ENCODE peak calls at places on chromosomes 1 and 21, in ten cellular contexts. O, S, B, A, V, N, U, C, H and J are unnamed samples.

GRCh38 chr1:39491146-39491921 is at the start of gene BMP8A:
- DNase-seq in B (peak), N (no peak), C (peak), V (peak), A (peak), O (no peak), H (no peak), S (peak), U (peak), J (no peak)

GRCh38 chr1:9905010-9905409 is 5.1 kb downstream of the CTNNBIP1 start:
- DNase-seq in V (no peak), N (peak), H (no peak), B (no peak), U (no peak), C (no peak), O (peak), S (no peak), A (no peak), J (no peak)

GRCh38 chr1:66833112-66833511 is 32.0 kb upstream of the INSL5 start:
- DNase-seq in S (no peak), B (no peak), H (no peak), U (no peak), A (no peak), N (no peak), V (no peak), O (peak), C (no peak), J (no peak)

GRCh38 chr1:66374148-66374547 is 159.8 kb upstream of the SGIP1 start:
- DNase-seq in O (peak), A (no peak), S (no peak), H (no peak), B (no peak), V (no peak), U (no peak), N (no peak), C (peak), J (no peak)

GRCh38 chr1:232110281-232111090 is 483.9 kb downstream of the DISC1 start:
- DNase-seq in O (peak), S (peak), N (peak), H (no peak), V (no peak), A (peak), C (peak), U (no peak), B (no peak), J (no peak)

GRCh38 chr1:9774744-9775679 is 48.8 kb downstream of the CLSTN1 start:
- DNase-seq in A (no peak), U (no peak), B (no peak), H (no peak), S (no peak), O (no peak), C (no peak), N (no peak), V (no peak), J (no peak)

GRCh38 chr1:174761257-174761760 is 238.4 kb upstream of the CACYBP start:
- DNase-seq in U (no peak), N (no peak), C (no peak), A (no peak), B (no peak), H (no peak), O (no peak), V (no peak), S (no peak), J (no peak)

GRCh38 chr1:66563094-66563800 is 29.3 kb downstream of the SGIP1 start:
- DNase-seq in N (peak), C (peak), V (peak), O (peak), U (no peak), A (no peak), S (no peak), B (no peak), H (no peak), J (peak)

GRCh38 chr1:48903291-48903690 is 126.6 kb upstream of the BEND5 start:
- DNase-seq in B (no peak), S (no peak), V (no peak), U (no peak), O (no peak), H (no peak), A (no peak), C (no peak), N (no peak), J (no peak)

GRCh38 chr1:233188061-233188460 is 107.5 kb downstream of the PCNX2 start:
- DNase-seq in U (no peak), A (no peak), N (no peak), H (no peak), S (no peak), O (no peak), B (no peak), V (no peak), C (no peak), J (no peak)

GRCh38 chr1:25620211-25620610 is 3.6 kb downstream of the MAN1C1 start:
- DNase-seq in S (no peak), H (no peak), B (no peak), V (no peak), A (no peak), O (no peak), N (no peak), U (no peak), C (no peak), J (no peak)

GRCh38 chr1:64871256-64871655 is 95.1 kb downstream of the JAK1 start:
- DNase-seq in S (no peak), O (no peak), C (no peak), B (no peak), H (no peak), A (no peak), U (no peak), N (no peak), V (no peak), J (no peak)

GRCh38 chr1:108041360-108042143 is 76.6 kb upstream of the VAV3 start:
- DNase-seq in U (peak), O (no peak), N (no peak), S (no peak), V (no peak), A (no peak), C (peak), H (no peak), B (no peak), J (no peak)

GRCh38 chr1:24535778-24536177 is 20.1 kb upstream of the NCMAP start:
- DNase-seq in H (no peak), O (no peak), U (no peak), C (no peak), A (no peak), B (no peak), V (no peak), S (no peak), N (no peak), J (no peak)

GRCh38 chr1:61639218-61639617 is 85.7 kb downstream of the TM2D1 start:
- DNase-seq in V (no peak), C (peak), A (peak), B (no peak), O (peak), N (no peak), S (no peak), U (no peak), H (no peak), J (no peak)

GRCh38 chr1:20210736-20211405 is 24.6 kb upstream of the PLA2G2C start:
- DNase-seq in A (no peak), C (no peak), V (peak), N (no peak), U (no peak), S (no peak), O (peak), H (no peak), B (no peak), J (no peak)

GRCh38 chr1:174051956-174052355 is 29.8 kb upstream of the RC3H1 start:
- DNase-seq in U (no peak), B (peak), C (peak), V (no peak), A (no peak), O (peak), S (peak), N (peak), H (peak), J (no peak)

GRCh38 chr1:207923561-207923960 is 12.6 kb upstream of the CD34 start:
- DNase-seq in B (peak), U (no peak), C (no peak), H (no peak), A (peak), O (no peak), N (no peak), S (peak), V (no peak), J (no peak)

GRCh38 chr1:202692959-202693555 is 17.2 kb downstream of the SYT2 start:
- DNase-seq in B (peak), S (peak), U (peak), N (peak), O (peak), C (peak), A (peak), V (peak), H (peak), J (no peak)

GRCh38 chr1:23394176-23394575 is 24.5 kb upstream of the ZNF436 start:
- DNase-seq in C (peak), U (no peak), A (peak), H (no peak), N (peak), S (no peak), B (no peak), V (peak), O (peak), J (no peak)

GRCh38 chr1:212213754-212214153 is 71.5 kb upstream of the PPP2R5A start:
- DNase-seq in B (no peak), A (no peak), H (no peak), O (no peak), U (no peak), C (peak), S (no peak), V (no peak), N (no peak), J (no peak)

GRCh38 chr21:46189213-46189958 is 5.1 kb upstream of the SPATC1L start:
- DNase-seq in U (no peak), O (peak), B (peak), A (no peak), C (peak), H (no peak), V (no peak), S (no peak), N (peak), J (no peak)

GRCh38 chr21:44532712-44533111 is 7.3 kb downstream of the KRTAP10-1 start:
- DNase-seq in S (no peak), A (no peak), C (no peak), N (no peak), V (no peak), H (no peak), B (peak), U (no peak), O (no peak), J (no peak)

GRCh38 chr21:45475797-45476570 is 66.3 kb downstream of the SLC19A1 start:
- DNase-seq in H (no peak), C (no peak), N (no peak), B (no peak), U (no peak), V (no peak), O (no peak), S (no peak), A (no peak), J (no peak)

GRCh38 chr1:29258974-29259801 is 22.9 kb downstream of the PTPRU start:
- DNase-seq in A (no peak), H (no peak), S (peak), U (no peak), V (peak), B (no peak), N (no peak), O (no peak), C (no peak), J (no peak)

GRCh38 chr1:174022080-174022975 is at the start of gene RC3H1:
- DNase-seq in B (peak), A (peak), O (peak), U (peak), H (peak), C (peak), S (peak), V (peak), N (peak), J (no peak)

GRCh38 chr1:2247760-2248126 is 19.6 kb downstream of the SKI start:
- DNase-seq in A (no peak), U (no peak), O (no peak), C (no peak), H (no peak), N (no peak), S (no peak), B (no peak), V (no peak), J (no peak)

GRCh38 chr1:205703072-205703471 is 22.8 kb upstream of the SLC45A3 start:
- DNase-seq in O (no peak), U (no peak), N (no peak), C (no peak), S (no peak), A (no peak), B (no peak), V (no peak), H (no peak), J (no peak)

DNA sequence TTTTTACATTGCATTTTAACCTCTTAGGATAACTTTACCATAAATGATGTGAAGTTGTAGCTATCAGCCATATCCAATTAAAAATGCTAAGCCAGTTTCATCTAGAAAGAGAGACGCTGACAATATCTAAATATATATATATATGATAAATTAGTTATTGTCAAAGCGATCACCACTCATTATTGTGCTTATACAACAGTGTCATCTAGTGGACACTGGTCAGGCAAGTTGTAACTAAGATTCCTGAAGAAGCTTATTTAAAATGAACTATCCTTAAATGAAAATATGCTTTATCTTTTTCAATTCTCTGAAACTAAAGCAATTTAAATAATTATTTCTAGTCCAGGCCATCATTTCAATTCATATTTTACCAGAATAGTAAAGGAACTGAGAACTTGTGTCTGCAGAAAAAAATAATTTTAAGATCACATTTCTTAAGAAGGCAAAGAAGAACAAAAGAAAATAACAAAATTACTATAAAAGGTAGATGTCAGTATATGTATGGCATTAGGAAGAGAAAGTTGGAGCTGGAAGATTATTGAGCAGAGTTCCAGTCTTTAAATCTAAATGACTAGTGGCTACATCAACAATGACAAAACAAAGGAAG is 193.3 kb upstream of the SNX7 start:
- DNase-seq in A (peak), H (no peak), V (no peak), C (peak), B (no peak), S (peak), O (peak), U (peak), N (peak), J (peak)
- TF ChIP-seq CTCF in A (peak), H (peak), V (no peak), C (peak), B (peak), S (peak), O (peak), U (peak), N (peak), J (peak)

DNA sequence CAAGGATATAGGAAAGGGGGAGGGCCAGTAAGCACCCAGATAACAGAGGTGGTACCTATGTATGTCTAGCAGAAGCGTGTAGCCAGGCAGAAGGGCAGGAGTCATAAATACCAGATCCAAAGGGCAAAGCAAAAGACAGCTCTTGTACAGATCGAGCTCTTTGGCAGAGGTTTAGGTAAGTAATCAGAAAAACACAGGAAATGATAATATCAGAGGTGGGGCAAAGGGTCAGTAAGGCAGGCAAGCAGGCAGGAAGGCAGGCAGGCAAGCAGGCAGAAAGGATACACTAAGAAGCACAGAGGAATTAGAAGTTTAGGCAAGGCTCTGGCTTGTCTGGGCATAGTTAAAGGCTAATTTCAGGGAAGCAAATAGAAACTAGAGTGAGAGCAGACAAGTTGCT is 22.7 kb upstream of the SLFNL1 start:
- DNase-seq in A (no peak), S (no peak), O (no peak), U (no peak), H (no peak), C (no peak), N (no peak), B (no peak), V (no peak), J (no peak)
- H3K4me3 ChIP-seq in A (no peak), S (no peak), O (no peak), U (no peak), H (no peak), C (no peak), N (no peak), B (no peak), V (no peak), J (peak)

GRCh38 chr1:115712911-115713609 is 55.5 kb downstream of the CASQ2 start:
- DNase-seq in S (no peak), B (no peak), V (no peak), O (no peak), N (no peak), U (no peak), C (no peak), A (no peak), H (no peak), J (no peak)
- TF ChIP-seq CTCF in S (no peak), B (no peak), V (no peak), O (no peak), N (no peak), U (no peak), C (no peak), A (no peak), H (no peak), J (no peak)

GRCh38 chr1:21334214-21335087 is 44.2 kb upstream of the ECE1 start:
- DNase-seq in S (peak), O (peak), B (peak), U (peak), H (peak), A (peak), V (peak), N (peak), C (peak), J (no peak)

GRCh38 chr1:21337010-21337437 is 46.8 kb upstream of the ECE1 start:
- DNase-seq in H (no peak), O (no peak), N (no peak), A (peak), V (no peak), S (no peak), B (no peak), C (no peak), U (no peak), J (no peak)

GRCh38 chr1:21333824-21334213 is 43.6 kb upstream of the ECE1 start:
- DNase-seq in C (no peak), A (no peak), B (no peak), V (no peak), S (no peak), N (no peak), H (no peak), U (no peak), O (no peak), J (no peak)

GRCh38 chr1:21335750-21336168 is 45.5 kb upstream of the ECE1 start:
- DNase-seq in S (no peak), V (no peak), A (no peak), O (no peak), B (no peak), H (no peak), N (no peak), C (no peak), U (no peak), J (no peak)

GRCh38 chr1:21335088-21335678 is 44.9 kb upstream of the ECE1 start:
- DNase-seq in O (no peak), N (no peak), C (no peak), V (no peak), B (no peak), U (no peak), S (no peak), A (no peak), H (no peak), J (no peak)
- H3K4me3 ChIP-seq in O (peak), N (peak), C (peak), V (peak), B (peak), U (peak), S (peak), A (no peak), H (peak), J (peak)

GRCh38 chr21:15071012-15071411 is 6.2 kb upstream of the NRIP1 start:
- DNase-seq in U (no peak), C (no peak), O (no peak), H (no peak), N (no peak), B (no peak), V (no peak), S (no peak), A (no peak), J (no peak)
- TF ChIP-seq CTCF in U (no peak), C (no peak), O (no peak), H (no peak), N (no peak), B (no peak), V (no peak), S (no peak), A (no peak), J (no peak)

GRCh38 chr1:116166011-116166571 is 54.9 kb downstream of the MAB21L3 start:
- DNase-seq in U (no peak), C (no peak), O (no peak), A (no peak), N (no peak), V (no peak), B (no peak), S (no peak), H (no peak), J (no peak)

GRCh38 chr1:116168277-116169032 is 57.3 kb downstream of the MAB21L3 start:
- DNase-seq in A (peak), U (peak), O (peak), V (peak), H (peak), B (peak), C (peak), S (peak), N (peak), J (no peak)

GRCh38 chr1:116166655-116167054 is 55.5 kb downstream of the MAB21L3 start:
- DNase-seq in V (no peak), S (no peak), U (no peak), N (no peak), B (no peak), H (no peak), C (no peak), O (no peak), A (no peak), J (no peak)

GRCh38 chr1:116169898-116170297 is 58.7 kb downstream of the MAB21L3 start:
- DNase-seq in N (no peak), O (no peak), S (no peak), U (no peak), H (no peak), A (no peak), B (no peak), V (no peak), C (no peak), J (no peak)

GRCh38 chr1:116167625-116168276 is 56.6 kb downstream of the MAB21L3 start:
- DNase-seq in V (peak), H (no peak), C (peak), A (peak), N (no peak), O (no peak), B (peak), S (peak), U (no peak), J (no peak)
- H3K4me3 ChIP-seq in V (peak), H (peak), C (peak), A (peak), N (peak), O (peak), B (peak), S (peak), U (no peak), J (peak)

DNA sequence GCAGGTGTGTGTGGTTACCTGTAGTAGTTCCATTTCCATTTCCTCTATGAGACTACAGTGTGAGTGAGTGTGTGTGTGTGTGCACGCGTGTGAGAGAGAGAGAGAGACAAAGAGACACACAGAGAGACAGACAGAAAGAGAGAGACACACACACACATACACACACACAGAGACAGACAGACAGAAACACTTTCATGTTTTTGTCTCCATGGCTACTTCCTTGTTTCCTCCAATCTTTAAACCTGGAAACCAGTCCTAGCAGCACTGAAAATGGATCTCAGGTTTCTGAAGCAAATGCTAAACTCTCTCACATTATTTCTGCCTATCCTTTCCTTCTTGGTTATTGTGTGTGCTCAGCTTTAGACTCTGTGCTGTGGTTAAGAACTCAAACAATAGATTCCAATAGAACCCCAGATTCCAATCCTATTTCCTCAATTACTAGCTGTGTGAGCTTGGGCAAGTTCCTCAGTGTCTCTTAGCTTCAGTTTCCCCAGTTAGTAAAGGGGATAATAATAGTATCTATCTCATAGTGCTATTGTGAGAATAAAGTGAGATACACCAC is 22.4 kb upstream of the ABCD3 start:
- DNase-seq in A (no peak), O (no peak), N (no peak), U (no peak), C (no peak), B (no peak), H (no peak), V (no peak), S (no peak), J (no peak)
- TF ChIP-seq CTCF in A (no peak), O (no peak), N (no peak), U (no peak), C (no peak), B (no peak), H (no peak), V (no peak), S (no peak), J (no peak)

GRCh38 chr1:99652881-99653281 is 7.0 kb downstream of the PALMD start:
- DNase-seq in O (no peak), H (no peak), U (no peak), B (no peak), V (no peak), N (peak), S (peak), C (peak), A (no peak), J (no peak)
- H3K4me3 ChIP-seq in O (no peak), H (no peak), U (no peak), B (peak), V (no peak), N (no peak), S (no peak), C (no peak), A (no peak), J (no peak)

GRCh38 chr1:119982006-119982405 is 85.7 kb upstream of the ADAM30 start:
- DNase-seq in B (no peak), V (peak), H (no peak), S (no peak), O (peak), A (no peak), C (peak), U (no peak), N (peak), J (no peak)
- TF ChIP-seq CTCF in B (no peak), V (no peak), H (no peak), S (no peak), O (no peak), A (no peak), C (no peak), U (no peak), N (no peak), J (no peak)